ENCODE peak calls at places on chromosome 3, in six cellular contexts. A is HFF-Myc, P is IMR-90, W is adrenal gland, V is ovary, M is astrocyte of the cerebellum. R is an unnamed sample.
A peak's percentile ranks its signal among the peaks of the same experiment; 100 is the strongest.

GRCh38 chr3:37934631-37935289 is 55.8 kb upstream of the VILL start:
- DNase-seq in A (no peak), P (no peak), W (no peak), V (no peak), M (no peak), R (no peak)

GRCh38 chr3:13878711-13879101 is 1.2 kb downstream of the WNT7A start:
- DNase-seq in A (no peak), P (no peak), W (no peak), V (no peak), M (no peak), R (no peak)

GRCh38 chr3:35549690-35550089 is 89.6 kb upstream of the ARPP21 start:
- DNase-seq in A (no peak), P (no peak), W (no peak), V (no peak), M (no peak), R (no peak)

GRCh38 chr3:55247666-55248065 is 239.4 kb downstream of the WNT5A start:
- DNase-seq in A (no peak), P (peak; percentile 36), W (no peak), V (no peak), M (no peak), R (no peak)

GRCh38 chr3:128573707-128574162 is 76.9 kb downstream of the RPN1 start:
- DNase-seq in A (no peak), P (no peak), W (no peak), V (no peak), M (no peak), R (no peak)

GRCh38 chr3:171129827-171130226 is 103.3 kb upstream of the SLC2A2 start:
- DNase-seq in A (peak; percentile 22), P (peak; percentile 66), W (no peak), V (no peak), M (no peak), R (no peak)

GRCh38 chr3:138407236-138407907 is 27.0 kb upstream of the ESYT3 start:
- DNase-seq in A (no peak), P (no peak), W (no peak), V (no peak), M (no peak), R (no peak)

GRCh38 chr3:128473180-128473519 is 6.5 kb upstream of the DNAJB8 start:
- DNase-seq in A (no peak), P (no peak), W (no peak), V (no peak), M (no peak), R (no peak)

GRCh38 chr3:11380314-11380713 is 108.1 kb downstream of the ATG7 start:
- DNase-seq in A (no peak), P (peak; percentile 31), W (no peak), V (no peak), M (no peak), R (no peak)

GRCh38 chr3:61985020-61985419 is 388.3 kb downstream of the FEZF2 start:
- DNase-seq in A (peak; percentile 87), P (peak; percentile 82), W (no peak), V (no peak), M (peak; percentile 9), R (no peak)

GRCh38 chr3:133464573-133464972 is 64.7 kb downstream of the BFSP2 start:
- DNase-seq in A (no peak), P (peak; percentile 56), W (no peak), V (no peak), M (peak; percentile 42), R (no peak)

GRCh38 chr3:16329792-16330061 is 64.7 kb downstream of the OXNAD1 start:
- DNase-seq in A (no peak), P (no peak), W (no peak), V (no peak), M (no peak), R (no peak)

GRCh38 chr3:114672692-114673447 is 379.0 kb downstream of the TIGIT start:
- DNase-seq in A (no peak), P (no peak), W (no peak), V (no peak), M (no peak), R (no peak)

GRCh38 chr3:182327196-182327681 is 466.1 kb upstream of the ATP11B start:
- DNase-seq in A (no peak), P (no peak), W (no peak), V (no peak), M (peak; percentile 83), R (no peak)

GRCh38 chr3:13313813-13314212 is 106.3 kb downstream of the NUP210 start:
- DNase-seq in A (no peak), P (no peak), W (no peak), V (no peak), M (no peak), R (no peak)

GRCh38 chr3:38549486-38549885 is 53.3 kb downstream of the EXOG start:
- DNase-seq in A (no peak), P (no peak), W (no peak), V (no peak), M (no peak), R (no peak)

GRCh38 chr3:164806188-164806587 is 272.1 kb downstream of the SI start:
- DNase-seq in A (no peak), P (no peak), W (no peak), V (no peak), M (no peak), R (no peak)

GRCh38 chr3:142852009-142852408 is 36.9 kb downstream of the PCOLCE2 start:
- DNase-seq in A (no peak), P (no peak), W (no peak), V (no peak), M (no peak), R (no peak)

GRCh38 chr3:145422541-145422940 is 738.4 kb downstream of the PLOD2 start:
- DNase-seq in A (no peak), P (no peak), W (no peak), V (no peak), M (no peak), R (no peak)

GRCh38 chr3:181461381-181461780 is 250.3 kb upstream of the SOX2 start:
- DNase-seq in A (no peak), P (no peak), W (no peak), V (no peak), M (no peak), R (no peak)

GRCh38 chr3:189954733-189955665 is 165.7 kb downstream of the P3H2 start:
- DNase-seq in A (no peak), P (no peak), W (no peak), V (no peak), M (no peak), R (no peak)

GRCh38 chr3:39977058-39977794 is 167.8 kb downstream of the MYRIP start:
- DNase-seq in A (no peak), P (no peak), W (no peak), V (no peak), M (no peak), R (no peak)

GRCh38 chr3:126979076-126979628 is 3.8 kb upstream of the PLXNA1 start:
- DNase-seq in A (no peak), P (no peak), W (no peak), V (no peak), M (no peak), R (no peak)

GRCh38 chr3:56772926-56773587 is 28.7 kb downstream of the ARHGEF3 start:
- DNase-seq in A (no peak), P (no peak), W (no peak), V (no peak), M (no peak), R (no peak)

GRCh38 chr3:64488938-64489337 is 198.9 kb downstream of the ADAMTS9 start:
- DNase-seq in A (no peak), P (no peak), W (no peak), V (no peak), M (no peak), R (no peak)
- H3K4me3 ChIP-seq in A (no peak overlapping the region), P (no peak overlapping the region), W (peak overlapping the region; percentile 29), V (no peak overlapping the region), M (no peak overlapping the region), R (no peak overlapping the region)

DNA sequence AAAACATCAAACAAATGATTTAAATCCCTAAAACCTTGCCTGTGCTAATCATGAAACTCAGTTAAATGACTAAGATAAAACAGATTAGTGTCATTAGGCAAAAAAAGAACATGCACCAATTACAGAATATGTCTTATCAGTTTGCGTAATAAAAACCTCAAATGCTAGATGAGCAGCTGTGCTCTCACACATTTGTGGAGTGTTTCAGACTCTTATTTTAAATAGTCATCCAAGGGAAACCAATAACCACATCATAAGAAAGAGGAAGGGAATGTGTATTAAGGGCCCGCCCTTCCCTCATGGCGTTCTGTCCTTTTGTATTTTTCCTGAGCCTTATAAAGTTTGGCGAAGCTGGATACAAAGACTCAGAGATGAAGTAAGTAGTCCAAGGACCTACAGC is 6.6 kb downstream of the SAMMSON start:
- DNase-seq in A (no peak), P (no peak), W (no peak), V (no peak), M (no peak), R (no peak)
- TF ChIP-seq CTCF in A (no peak), P (no peak), W (no peak), V (no peak), M (no peak), R (no peak)

GRCh38 chr3:53196575-53197407 is 35.8 kb downstream of the PRKCD start:
- DNase-seq in A (peak; percentile 20), P (peak; percentile 62), W (no peak), V (no peak), M (peak; percentile 27), R (no peak)
- H3K4me3 ChIP-seq in A (no peak overlapping the region), P (no peak overlapping the region), W (no peak overlapping the region), V (no peak overlapping the region), M (no peak overlapping the region), R (no peak overlapping the region)

DNA sequence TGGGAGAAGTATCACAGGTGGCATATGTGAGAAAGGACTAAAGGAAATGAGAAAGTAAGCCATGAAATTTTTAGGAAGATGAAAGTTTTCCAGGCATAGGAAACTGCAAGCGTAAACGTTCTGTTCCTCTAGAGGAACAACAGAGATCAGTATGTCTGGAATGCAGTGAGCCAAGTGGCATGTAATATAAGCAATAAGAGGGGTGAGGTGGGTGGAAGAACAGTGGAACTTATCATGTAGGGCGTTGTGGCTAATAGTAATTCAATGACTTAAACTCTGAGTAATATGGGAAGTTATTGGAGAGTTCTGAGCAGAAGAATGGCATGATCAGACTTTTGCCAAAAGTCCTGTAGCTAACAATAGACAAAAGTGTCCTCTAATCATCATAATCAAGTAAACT is 902.9 kb downstream of the EPHA3 start:
- DNase-seq in A (no peak), P (peak; percentile 47), W (no peak), V (no peak), M (peak; percentile 8), R (no peak)
- TF ChIP-seq CTCF in A (no peak), P (no peak), W (no peak), V (no peak), M (no peak), R (no peak)

DNA sequence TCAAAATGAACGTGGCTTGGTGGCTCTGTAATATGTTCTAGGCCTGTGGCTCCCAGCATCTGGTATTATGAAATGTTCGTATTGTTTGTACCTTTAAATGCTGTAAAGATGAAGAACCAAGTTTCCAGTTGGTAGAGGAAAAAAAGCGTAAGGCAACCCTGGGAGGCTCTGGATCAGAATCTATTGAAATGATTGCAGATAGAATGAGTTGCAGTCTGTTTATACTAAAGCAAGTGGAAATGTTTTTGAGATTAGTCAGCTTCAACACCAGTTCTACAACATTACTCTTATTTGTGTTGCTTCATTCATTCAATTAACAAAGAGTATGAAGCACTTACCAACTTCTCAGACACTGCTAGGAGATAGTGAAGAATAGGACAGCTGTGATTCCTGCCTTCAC is 5.3 kb downstream of the ARL6IP5 start:
- DNase-seq in A (no peak), P (peak; percentile 84), W (no peak), V (no peak), M (peak; percentile 54), R (no peak)
- H3K4me3 ChIP-seq in A (no peak overlapping the region), P (no peak overlapping the region), W (peak overlapping the region; percentile 15), V (no peak overlapping the region), M (no peak overlapping the region), R (peak overlapping the region; percentile 90)